ENCODE peak calls at places on chromosome 22, in five cellular contexts. J is activated T-helper 1 cell treated with anti-CD3 and anti-CD28 coated beads, Interleukin-12 subunit alpha, Interleukin-12 subunit beta, Interleukin-2, Interleukin-4 antibody, amounts not matched to agents 30 ng/mL and 10 ng/mL and 1 ng/mL, durations not matched to agents 14 hours and 24 hours and 36 hours; O is NCI-H526; G is NCI-H1092 treated with DMSO at 0.1 percent for 48 hours; Z is COR-L47. I is an unnamed sample.

GRCh38 chr22:17931400-17931825 is 92.9 kb downstream of the MICAL3 start:
- DNase-seq in J (no peak), O (no peak), G (no peak), Z (no peak), I (no peak)

GRCh38 chr22:31841029-31841827 is 87.4 kb downstream of the DEPDC5 start:
- DNase-seq in J (no peak), O (no peak), G (no peak), Z (no peak), I (no peak)

GRCh38 chr22:26139320-26139719 is 29.9 kb upstream of the SEZ6L start:
- DNase-seq in J (no peak), O (no peak), G (peak), Z (peak), I (no peak)

GRCh38 chr22:36221799-36222751 is 17.3 kb downstream of the APOL2 start:
- DNase-seq in J (peak), O (peak), G (peak), Z (peak), I (no peak)

GRCh38 chr22:33579448-33580093 is 340.7 kb downstream of the LARGE1 start:
- DNase-seq in J (peak), O (peak), G (peak), Z (no peak), I (peak)

GRCh38 chr22:30460147-30460546 is 11.7 kb downstream of the SEC14L3 start:
- DNase-seq in J (no peak), O (no peak), G (peak), Z (peak), I (no peak)

GRCh38 chr22:44365832-44366231 is 53.1 kb upstream of the SHISAL1 start:
- DNase-seq in J (no peak), O (no peak), G (no peak), Z (no peak), I (no peak)

GRCh38 chr22:49152146-49152929 is 675.3 kb downstream of the BRD1 start:
- DNase-seq in J (no peak), O (peak), G (no peak), Z (no peak), I (no peak)

GRCh38 chr22:48658871-48659270 is 1168.8 kb downstream of the BRD1 start:
- DNase-seq in J (no peak), O (no peak), G (no peak), Z (no peak), I (no peak)

GRCh38 chr22:25360891-25361645 is 141.6 kb downstream of the CRYBB2 start:
- DNase-seq in J (no peak), O (no peak), G (no peak), Z (no peak), I (no peak)

GRCh38 chr22:23845661-23846469 is 7.1 kb upstream of the DERL3 start:
- DNase-seq in J (no peak), O (no peak), G (no peak), Z (no peak), I (no peak)

GRCh38 chr22:32528984-32529982 is 54.7 kb downstream of the FBXO7 start:
- DNase-seq in J (peak), O (peak), G (peak), Z (peak), I (peak)

GRCh38 chr22:42959472-42960145 is 55.3 kb downstream of the PACSIN2 start:
- DNase-seq in J (no peak), O (no peak), G (no peak), Z (no peak), I (peak)

GRCh38 chr22:37639070-37639760 is at the start of gene SH3BP1:
- DNase-seq in J (peak), O (peak), G (no peak), Z (peak), I (peak)

GRCh38 chr22:45603631-45604030 is 68.0 kb upstream of the ATXN10 start:
- DNase-seq in J (no peak), O (peak), G (no peak), Z (no peak), I (no peak)

GRCh38 chr22:34390400-34390799 is 470.1 kb upstream of the LARGE1 start:
- DNase-seq in J (no peak), O (no peak), G (no peak), Z (no peak), I (no peak)

GRCh38 chr22:39532215-39533071 is at the start of gene RPS19BP1:
- DNase-seq in J (peak), O (peak), G (peak), Z (peak), I (peak)

GRCh38 chr22:29351891-29352290 is 36.4 kb upstream of the RASL10A start:
- DNase-seq in J (no peak), O (no peak), G (no peak), Z (no peak), I (no peak)

GRCh38 chr22:44248926-44249325 is 63.8 kb downstream of the SHISAL1 start:
- DNase-seq in J (no peak), O (no peak), G (no peak), Z (no peak), I (no peak)

GRCh38 chr22:49102367-49102766 is 725.3 kb downstream of the BRD1 start:
- DNase-seq in J (no peak), O (no peak), G (no peak), Z (no peak), I (no peak)

GRCh38 chr22:27679722-27680488 is 121.7 kb downstream of the MN1 start:
- DNase-seq in J (no peak), O (no peak), G (no peak), Z (no peak), I (no peak)

GRCh38 chr22:38284042-38284402 is 11.2 kb upstream of the TMEM184B start:
- DNase-seq in J (no peak), O (no peak), G (no peak), Z (no peak), I (no peak)

GRCh38 chr22:47850644-47851151 is 1088.2 kb downstream of the TBC1D22A start:
- DNase-seq in J (no peak), O (peak), G (peak), Z (peak), I (no peak)

I was measured in GDM1.